ENCODE peak calls at places on chromosomes 6 and 20, in ten cellular contexts. One of them, this sample, is unnamed.

GRCh38 chr20:37927410-37928048 is 24.6 kb downstream of the VSTM2L start:
- DNase-seq in GM23338: no peak
- DNase-seq in cardiac muscle cell: no peak
- DNase-seq in uterus: no peak
- DNase-seq in lung: no peak
- DNase-seq in stomach: no peak
- DNase-seq in A549: no peak
- DNase-seq in IMR-90: no peak
- DNase-seq in brain microvascular endothelial cell: no peak
- DNase-seq in HL-60: no peak
- DNase-seq in this sample: no peak

GRCh38 chr6:150169609-150170008 is 26.8 kb downstream of the PPP1R14C start:
- DNase-seq in IMR-90: peak; percentile 81
- DNase-seq in stomach: no peak
- DNase-seq in A549: no peak
- DNase-seq in brain microvascular endothelial cell: peak; percentile 5
- DNase-seq in uterus: no peak
- DNase-seq in HL-60: no peak
- DNase-seq in GM23338: no peak
- DNase-seq in cardiac muscle cell: peak; percentile 34
- DNase-seq in lung: no peak
- DNase-seq in this sample: peak; percentile 95

GRCh38 chr6:64376394-64376793 is 740.8 kb downstream of the PHF3 start:
- DNase-seq in IMR-90: no peak
- DNase-seq in uterus: no peak
- DNase-seq in stomach: no peak
- DNase-seq in GM23338: peak; percentile 89
- DNase-seq in brain microvascular endothelial cell: no peak
- DNase-seq in HL-60: no peak
- DNase-seq in lung: no peak
- DNase-seq in A549: no peak
- DNase-seq in cardiac muscle cell: no peak
- DNase-seq in this sample: no peak

GRCh38 chr6:145498425-145498824 is 236.9 kb downstream of the EPM2A start:
- DNase-seq in A549: no peak
- DNase-seq in lung: no peak
- DNase-seq in uterus: no peak
- DNase-seq in cardiac muscle cell: no peak
- DNase-seq in IMR-90: no peak
- DNase-seq in GM23338: no peak
- DNase-seq in stomach: no peak
- DNase-seq in brain microvascular endothelial cell: no peak
- DNase-seq in HL-60: no peak
- DNase-seq in this sample: peak; percentile 8

GRCh38 chr6:101830501-101831031 is 437.1 kb downstream of the GRIK2 start:
- DNase-seq in stomach: no peak
- DNase-seq in brain microvascular endothelial cell: peak; percentile 21
- DNase-seq in HL-60: no peak
- DNase-seq in uterus: no peak
- DNase-seq in lung: no peak
- DNase-seq in GM23338: no peak
- DNase-seq in IMR-90: peak; percentile 24
- DNase-seq in A549: no peak
- DNase-seq in cardiac muscle cell: peak; percentile 20
- DNase-seq in this sample: peak; percentile 16

GRCh38 chr6:134379086-134379485 is 61.2 kb upstream of the SGK1 start:
- DNase-seq in HL-60: no peak
- DNase-seq in GM23338: peak; percentile 86
- DNase-seq in cardiac muscle cell: no peak
- DNase-seq in brain microvascular endothelial cell: no peak
- DNase-seq in lung: peak; percentile 64
- DNase-seq in stomach: peak; percentile 88
- DNase-seq in A549: no peak
- DNase-seq in IMR-90: no peak
- DNase-seq in uterus: no peak
- DNase-seq in this sample: peak; percentile 97

GRCh38 chr6:88445188-88445958 is 279.2 kb upstream of the CNR1 start:
- DNase-seq in cardiac muscle cell: no peak
- DNase-seq in HL-60: no peak
- DNase-seq in A549: no peak
- DNase-seq in IMR-90: no peak
- DNase-seq in brain microvascular endothelial cell: no peak
- DNase-seq in GM23338: no peak
- DNase-seq in lung: no peak
- DNase-seq in uterus: no peak
- DNase-seq in stomach: no peak
- DNase-seq in this sample: no peak

GRCh38 chr20:18906046-18906445 is 92.5 kb downstream of the SCP2D1 start:
- DNase-seq in IMR-90: no peak
- DNase-seq in stomach: no peak
- DNase-seq in cardiac muscle cell: no peak
- DNase-seq in A549: no peak
- DNase-seq in uterus: no peak
- DNase-seq in brain microvascular endothelial cell: no peak
- DNase-seq in HL-60: no peak
- DNase-seq in lung: no peak
- DNase-seq in GM23338: no peak
- DNase-seq in this sample: no peak

GRCh38 chr6:43667245-43668150 is 20.1 kb downstream of the MRPS18A start:
- DNase-seq in HL-60: peak; percentile 74
- DNase-seq in GM23338: peak; percentile 87
- DNase-seq in lung: peak; percentile 82
- DNase-seq in stomach: peak; percentile 92
- DNase-seq in cardiac muscle cell: peak; percentile 77
- DNase-seq in A549: peak; percentile 68
- DNase-seq in IMR-90: peak; percentile 60
- DNase-seq in uterus: peak; percentile 83
- DNase-seq in brain microvascular endothelial cell: peak; percentile 63
- DNase-seq in this sample: peak; percentile 76
- H3K4me3 ChIP-seq in HL-60: no peak overlapping the region
- H3K4me3 ChIP-seq in GM23338: peak overlapping the region; percentile 49
- H3K4me3 ChIP-seq in lung: no peak overlapping the region
- H3K4me3 ChIP-seq in stomach: no peak overlapping the region
- H3K4me3 ChIP-seq in cardiac muscle cell: no peak overlapping the region
- H3K4me3 ChIP-seq in A549: no peak overlapping the region
- H3K4me3 ChIP-seq in IMR-90: no peak overlapping the region
- H3K4me3 ChIP-seq in uterus: no peak overlapping the region
- H3K4me3 ChIP-seq in brain microvascular endothelial cell: no peak overlapping the region
- H3K4me3 ChIP-seq in this sample: no peak overlapping the region

GRCh38 chr6:106884576-106884975 is 90.0 kb downstream of the CD24 start:
- DNase-seq in IMR-90: no peak
- DNase-seq in stomach: no peak
- DNase-seq in A549: no peak
- DNase-seq in brain microvascular endothelial cell: no peak
- DNase-seq in uterus: no peak
- DNase-seq in HL-60: no peak
- DNase-seq in GM23338: no peak
- DNase-seq in lung: no peak
- DNase-seq in cardiac muscle cell: no peak
- DNase-seq in this sample: no peak

GRCh38 chr6:106882601-106883518 is 91.7 kb downstream of the CD24 start:
- DNase-seq in stomach: no peak
- DNase-seq in GM23338: no peak
- DNase-seq in HL-60: peak; percentile 62
- DNase-seq in uterus: no peak
- DNase-seq in IMR-90: no peak
- DNase-seq in brain microvascular endothelial cell: no peak
- DNase-seq in cardiac muscle cell: no peak
- DNase-seq in A549: no peak
- DNase-seq in lung: no peak
- DNase-seq in this sample: peak; percentile 80

GRCh38 chr6:106882133-106882532 is 92.4 kb downstream of the CD24 start:
- DNase-seq in A549: no peak
- DNase-seq in cardiac muscle cell: no peak
- DNase-seq in brain microvascular endothelial cell: no peak
- DNase-seq in stomach: no peak
- DNase-seq in GM23338: no peak
- DNase-seq in lung: no peak
- DNase-seq in IMR-90: no peak
- DNase-seq in uterus: no peak
- DNase-seq in HL-60: no peak
- DNase-seq in this sample: peak; percentile 48

GRCh38 chr6:106885659-106886058 is 88.9 kb downstream of the CD24 start:
- DNase-seq in GM23338: peak; percentile 11
- DNase-seq in IMR-90: no peak
- DNase-seq in stomach: no peak
- DNase-seq in HL-60: no peak
- DNase-seq in A549: no peak
- DNase-seq in uterus: no peak
- DNase-seq in brain microvascular endothelial cell: no peak
- DNase-seq in lung: no peak
- DNase-seq in cardiac muscle cell: no peak
- DNase-seq in this sample: peak; percentile 86

GRCh38 chr6:106883808-106884262 is 90.7 kb downstream of the CD24 start:
- DNase-seq in uterus: no peak
- DNase-seq in stomach: no peak
- DNase-seq in lung: no peak
- DNase-seq in IMR-90: no peak
- DNase-seq in cardiac muscle cell: no peak
- DNase-seq in HL-60: peak; percentile 12
- DNase-seq in brain microvascular endothelial cell: no peak
- DNase-seq in A549: peak; percentile 35
- DNase-seq in GM23338: peak; percentile 23
- DNase-seq in this sample: peak; percentile 41
- TF ChIP-seq CTCF in uterus: no peak
- TF ChIP-seq CTCF in stomach: no peak
- TF ChIP-seq CTCF in lung: no peak
- TF ChIP-seq CTCF in IMR-90: no peak
- TF ChIP-seq CTCF in cardiac muscle cell: no peak
- TF ChIP-seq CTCF in HL-60: no peak
- TF ChIP-seq CTCF in brain microvascular endothelial cell: no peak
- TF ChIP-seq CTCF in A549: no peak
- TF ChIP-seq CTCF in GM23338: peak; percentile 58
- TF ChIP-seq CTCF in this sample: peak; percentile 33

GRCh38 chr6:110491299-110491643 is 14.9 kb upstream of the SLC22A16 start:
- DNase-seq in IMR-90: no peak
- DNase-seq in GM23338: no peak
- DNase-seq in A549: no peak
- DNase-seq in HL-60: no peak
- DNase-seq in cardiac muscle cell: no peak
- DNase-seq in lung: no peak
- DNase-seq in stomach: no peak
- DNase-seq in brain microvascular endothelial cell: no peak
- DNase-seq in uterus: no peak
- DNase-seq in this sample: no peak
- H3K4me3 ChIP-seq in IMR-90: no peak overlapping the region
- H3K4me3 ChIP-seq in GM23338: no peak overlapping the region
- H3K4me3 ChIP-seq in A549: no peak overlapping the region
- H3K4me3 ChIP-seq in HL-60: no peak overlapping the region
- H3K4me3 ChIP-seq in cardiac muscle cell: no peak overlapping the region
- H3K4me3 ChIP-seq in lung: no peak overlapping the region
- H3K4me3 ChIP-seq in stomach: no peak overlapping the region
- H3K4me3 ChIP-seq in brain microvascular endothelial cell: no peak overlapping the region
- H3K4me3 ChIP-seq in uterus: no peak overlapping the region
- H3K4me3 ChIP-seq in this sample: no peak overlapping the region

DNA sequence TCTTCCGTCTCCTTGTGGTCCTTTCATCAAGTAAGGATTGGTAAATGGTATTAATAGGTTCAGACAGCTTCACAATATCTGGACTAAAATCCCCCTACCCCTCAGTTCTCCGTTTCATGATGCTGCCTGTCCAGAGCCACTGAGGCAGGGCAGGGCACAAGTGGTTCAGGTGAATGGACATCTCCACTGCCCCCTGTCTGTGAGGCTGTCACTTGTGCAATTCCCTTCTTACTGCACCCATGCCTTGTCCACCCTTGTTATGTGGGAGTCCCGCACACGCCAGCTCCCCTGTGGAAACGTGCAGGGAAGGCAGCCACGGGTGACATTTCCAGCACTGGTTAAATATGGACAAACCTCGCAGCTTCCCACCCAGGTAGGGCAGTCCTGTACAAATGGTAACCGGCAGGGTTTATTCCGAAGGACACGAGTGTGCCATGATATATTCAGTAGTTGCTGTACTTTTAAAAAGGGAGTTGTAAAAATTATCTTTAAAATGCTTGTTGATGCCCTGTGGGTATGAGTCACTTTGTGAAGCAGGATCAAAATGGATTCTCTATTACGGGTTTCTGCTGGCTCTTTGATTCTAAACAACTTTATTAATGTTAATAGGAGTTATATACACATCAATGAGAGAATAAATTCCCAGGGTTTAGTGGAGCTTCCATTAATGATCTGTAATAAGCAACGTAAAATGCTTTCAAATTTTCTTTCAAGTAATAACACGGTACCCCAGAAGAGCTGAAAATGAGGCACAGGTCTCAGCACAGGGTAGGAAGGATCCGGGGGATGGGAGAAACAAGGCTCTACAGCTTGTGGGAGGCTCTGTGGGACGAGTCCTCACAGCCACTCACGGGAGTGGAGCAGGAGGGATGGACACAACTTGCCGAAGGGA is 73.4 kb downstream of the FYN start:
- DNase-seq in IMR-90: peak; percentile 36
- DNase-seq in HL-60: no peak
- DNase-seq in brain microvascular endothelial cell: no peak
- DNase-seq in A549: no peak
- DNase-seq in cardiac muscle cell: no peak
- DNase-seq in lung: no peak
- DNase-seq in GM23338: no peak
- DNase-seq in stomach: no peak
- DNase-seq in uterus: no peak
- DNase-seq in this sample: no peak
- TF ChIP-seq CTCF in IMR-90: no peak
- TF ChIP-seq CTCF in HL-60: no peak
- TF ChIP-seq CTCF in brain microvascular endothelial cell: peak; percentile 46
- TF ChIP-seq CTCF in A549: no peak
- TF ChIP-seq CTCF in cardiac muscle cell: peak; percentile 4
- TF ChIP-seq CTCF in lung: no peak
- TF ChIP-seq CTCF in GM23338: peak; percentile 66
- TF ChIP-seq CTCF in stomach: no peak
- TF ChIP-seq CTCF in uterus: no peak
- TF ChIP-seq CTCF in this sample: no peak